ENCODE peak calls at places on chromosomes 16 and 17, in four cellular contexts. O is omental fat pad, M is fibroblast of lung, J is stomach. S is an unnamed sample.

GRCh38 chr17:2406903-2407790 is 6.3 kb upstream of the MNT start:
- DNase-seq in O (peak; percentile 46), M (peak; percentile 93), J (peak; percentile 69), S (peak; percentile 93)

GRCh38 chr16:79602615-79603014 is 2.1 kb upstream of the MAF start:
- DNase-seq in O (no peak), M (no peak), J (no peak), S (no peak)

GRCh38 chr17:54945671-54946070 is 22.8 kb downstream of the COX11 start:
- DNase-seq in O (no peak), M (no peak), J (no peak), S (no peak)

GRCh38 chr17:81058263-81058871 is 23.4 kb downstream of the BAIAP2 start:
- DNase-seq in O (no peak), M (no peak), J (no peak), S (no peak)

GRCh38 chr16:84049403-84050060 is 6.9 kb upstream of the SLC38A8 start:
- DNase-seq in O (no peak), M (no peak), J (no peak), S (no peak)

GRCh38 chr17:59002848-59003247 is 103.8 kb downstream of the TRIM37 start:
- DNase-seq in O (no peak), M (no peak), J (no peak), S (no peak)

GRCh38 chr16:12925026-12925425 is 23.6 kb downstream of the SHISA9 start:
- DNase-seq in O (no peak), M (no peak), J (no peak), S (no peak)

GRCh38 chr17:53004902-53005301 is 817.8 kb upstream of the KIF2B start:
- DNase-seq in O (no peak), M (no peak), J (no peak), S (no peak)

GRCh38 chr17:83106913-83107655 is 27.7 kb downstream of the METRNL start:
- DNase-seq in O (no peak), M (peak; percentile 21), J (no peak), S (no peak)